ENCODE peak calls at places on chromosomes 3 and 15, in five cellular contexts. N is cardiac muscle cell, T is thoracic aorta, P is sigmoid colon, J is heart left ventricle. I is an unnamed sample. For H3K4me1 and H3K9me3, the result is how much of the 10 kb centered on the place peaks cover.

GRCh38 chr15:54102704-54103103 is 124.5 kb downstream of the UNC13C start:
- DNase-seq in T (no peak), P (no peak), N (no peak), J (no peak), I (no peak)

GRCh38 chr3:110530902-110531301 is 540.7 kb upstream of the NECTIN3 start:
- DNase-seq in P (no peak), J (no peak), T (no peak), N (no peak), I (no peak)

GRCh38 chr15:65254237-65254820 is 32.4 kb downstream of the PARP16 start:
- DNase-seq in N (no peak), J (no peak), T (no peak), P (no peak), I (no peak)

GRCh38 chr3:193640728-193641127 is 47.7 kb downstream of the OPA1 start:
- DNase-seq in J (no peak), N (no peak), P (no peak), T (no peak), I (no peak)

GRCh38 chr3:120648290-120648689 is 33.7 kb downstream of the HGD start:
- DNase-seq in N (no peak), T (no peak), J (no peak), P (no peak), I (no peak)

GRCh38 chr3:128768471-128768870 is 42.5 kb downstream of the RAB7A start:
- DNase-seq in N (no peak), T (no peak), P (no peak), J (no peak), I (no peak)

GRCh38 chr3:14391033-14391432 is 11.4 kb upstream of the SLC6A6 start:
- DNase-seq in J (no peak), P (peak), T (no peak), N (no peak), I (peak)

GRCh38 chr3:189985938-189986337 is 134.8 kb downstream of the P3H2 start:
- DNase-seq in P (no peak), N (no peak), J (no peak), T (no peak), I (no peak)

GRCh38 chr3:169034401-169034800 is 629.1 kb downstream of the MECOM start:
- DNase-seq in J (no peak), P (no peak), T (no peak), N (no peak), I (no peak)

GRCh38 chr15:80234883-80235282 is 17.1 kb downstream of the CTXND1 start:
- DNase-seq in N (peak), T (no peak), P (no peak), J (no peak), I (no peak)

GRCh38 chr15:73940061-73940981 is 14.1 kb downstream of the LOXL1 start:
- DNase-seq in P (peak), J (no peak), N (no peak), T (no peak), I (no peak)
- H3K4me1 ChIP-seq in P (under half), J (under half), N (half or more), T (half or more), I (half or more)

DNA sequence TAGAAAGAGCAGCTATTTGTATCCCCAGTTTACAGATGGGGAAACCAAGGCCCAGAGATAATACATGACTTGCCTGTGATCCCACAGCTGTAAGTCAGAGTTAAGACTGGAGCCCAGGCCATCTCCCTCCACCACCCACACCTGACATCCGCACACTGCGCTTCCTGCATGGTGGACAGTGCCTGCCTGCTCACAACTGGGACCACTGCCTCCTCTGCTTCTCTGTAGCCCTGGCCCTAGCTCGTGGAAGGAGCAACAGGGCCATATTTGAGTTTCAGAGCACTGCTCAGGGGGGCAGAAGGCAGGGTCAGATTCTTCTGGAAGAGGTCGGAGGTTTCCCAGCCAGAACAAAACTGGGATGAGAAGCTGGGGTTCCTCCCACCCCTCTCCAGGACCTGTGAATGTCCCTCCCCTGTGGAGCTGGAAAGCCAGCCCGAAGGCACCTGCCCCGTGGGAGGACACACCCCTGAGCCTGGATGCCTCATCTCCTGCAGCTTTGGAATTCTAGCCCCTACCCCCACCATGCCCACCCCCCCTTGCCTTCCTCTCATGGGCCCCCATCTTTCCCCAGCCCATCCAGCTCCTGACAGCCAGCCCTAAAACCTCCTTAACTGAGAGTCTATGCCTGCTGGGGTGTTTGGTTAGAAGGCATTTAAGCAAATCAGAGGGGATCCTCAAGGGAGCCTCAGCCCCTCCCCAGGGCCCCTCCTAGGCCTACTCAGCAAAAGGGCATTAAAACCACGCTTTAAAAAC is 100.1 kb downstream of the TPRA1 start:
- DNase-seq in P (peak), T (no peak), J (no peak), N (no peak), I (no peak)
- H3K9me3 ChIP-seq in P (under half), T (under half), J (under half), N (under half), I (under half)

GRCh38 chr3:59981377-59981776 is 931.6 kb upstream of the CFAP20DC start:
- DNase-seq in J (no peak), T (no peak), P (no peak), N (no peak), I (no peak)
- H3K4me1 ChIP-seq in J (under half), T (under half), P (under half), N (under half), I (under half)

DNA sequence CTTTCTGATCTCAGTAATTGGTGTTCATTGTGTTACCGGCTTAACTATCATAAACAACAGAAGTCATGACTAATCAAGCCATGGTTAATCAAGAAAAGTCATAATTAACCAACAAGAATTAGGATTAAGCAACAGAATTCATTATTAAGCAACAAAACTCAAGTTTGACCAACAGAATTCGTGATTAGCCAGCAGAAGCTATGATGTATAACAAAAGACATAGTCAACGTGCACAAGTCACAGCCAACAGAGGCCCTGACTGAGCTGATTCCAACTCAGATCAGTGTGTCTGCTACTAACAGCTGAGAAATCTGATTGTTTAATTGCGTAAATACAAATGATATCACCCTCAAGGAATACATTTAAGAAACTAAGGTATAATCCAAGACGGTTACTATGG is 67.7 kb downstream of the RARB start:
- DNase-seq in N (no peak), P (no peak), T (no peak), J (no peak), I (no peak)
- H3K9me3 ChIP-seq in N (under half), P (under half), T (under half), J (under half), I (under half)

GRCh38 chr3:71211083-71211482 is 372.4 kb downstream of the FOXP1 start:
- DNase-seq in T (no peak), J (no peak), N (no peak), P (no peak), I (peak)
- H3K4me1 ChIP-seq in T (half or more), J (under half), N (under half), P (under half), I (under half)

GRCh38 chr3:93855406-93855805 is 118.3 kb downstream of the PROS1 start:
- DNase-seq in T (no peak), J (no peak), N (no peak), P (no peak), I (no peak)

DNA sequence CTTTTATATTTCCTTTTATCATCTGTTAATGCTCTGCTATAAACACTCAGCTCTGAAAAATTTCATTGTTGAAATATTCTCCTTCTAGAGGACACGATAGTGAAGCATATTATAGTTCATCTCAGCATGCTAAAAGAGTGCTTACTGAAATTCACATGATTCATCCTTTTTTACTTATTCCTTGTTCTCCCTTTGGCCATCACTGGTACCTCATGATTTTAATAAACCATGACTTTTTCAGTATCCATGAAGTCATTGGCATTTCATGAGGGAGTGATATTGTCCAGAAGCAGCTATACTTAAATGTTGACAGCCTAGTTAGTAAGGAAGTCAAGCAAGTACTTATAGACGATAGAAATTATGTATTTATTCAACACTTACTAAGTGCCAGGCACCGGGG is 112.7 kb downstream of the PROS1 start:
- DNase-seq in P (no peak), T (no peak), J (no peak), N (no peak), I (no peak)
- H3K9me3 ChIP-seq in P (under half), T (under half), J (under half), N (under half), I (under half)

GRCh38 chr3:125143538-125143937 is 69.0 kb downstream of the SLC12A8 start:
- DNase-seq in T (no peak), J (no peak), N (no peak), P (no peak), I (no peak)

GRCh38 chr3:125145751-125146475 is 66.6 kb downstream of the SLC12A8 start:
- DNase-seq in P (peak), J (no peak), T (no peak), N (no peak), I (no peak)

GRCh38 chr3:125144653-125145314 is 67.8 kb downstream of the SLC12A8 start:
- DNase-seq in N (no peak), J (no peak), P (peak), T (no peak), I (no peak)

GRCh38 chr3:125142418-125142778 is 70.2 kb downstream of the SLC12A8 start:
- DNase-seq in N (no peak), J (no peak), T (no peak), P (no peak), I (no peak)

DNA sequence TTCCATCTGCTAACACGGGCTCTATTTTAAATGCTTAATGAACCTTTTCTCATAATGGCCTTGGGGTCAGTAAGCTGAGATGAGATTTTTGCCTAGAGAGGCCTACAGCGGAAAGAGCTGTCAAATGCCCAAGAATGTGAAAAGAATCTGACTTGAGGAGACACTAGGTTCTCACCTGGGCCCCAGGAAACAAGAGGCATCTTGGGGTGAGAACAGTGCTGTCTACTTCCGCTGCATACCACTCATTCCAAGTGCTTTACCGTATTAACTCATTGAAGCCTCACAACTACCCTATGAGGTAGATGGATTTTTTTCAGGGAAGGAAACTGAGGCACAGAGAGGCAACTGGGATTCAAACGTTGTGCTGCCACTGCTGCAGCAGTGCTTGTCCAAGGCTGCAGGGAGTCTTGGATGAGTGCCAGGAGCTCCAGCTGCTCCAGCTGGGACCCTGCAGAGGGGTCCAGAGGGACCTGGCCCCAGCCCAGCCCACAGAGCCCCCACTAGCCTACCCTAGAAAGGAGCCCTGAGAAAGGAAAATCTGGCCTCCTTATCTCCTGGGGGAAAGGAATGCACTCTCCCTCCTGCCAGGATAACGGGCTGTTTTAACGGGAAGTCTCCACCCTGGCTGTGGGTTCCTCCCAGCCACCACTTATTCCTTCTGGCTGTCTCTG is 68.4 kb downstream of the SLC12A8 start:
- DNase-seq in P (peak), J (no peak), T (no peak), N (peak), I (no peak)
- H3K4me1 ChIP-seq in P (under half), J (half or more), T (half or more), N (under half), I (half or more)

I was measured in left ventricle myocardium inferior.